ENCODE peak calls at places on chromosomes 16 and 17, in seven cellular contexts. F is cardiac muscle cell; P is naive thymus-derived CD8-positive, alpha-beta T cell; R is Daoy; J is activated CD4-positive, alpha-beta T cell treated with anti-CD3 and anti-CD28 coated beads for 48 hours; W is nephron progenitor cell; T is activated T-cell treated with anti-CD3 and anti-CD28 coated beads for 1 hour. E is an unnamed sample.
A peak's percentile ranks its signal among the peaks of the same experiment; 100 is the strongest.

GRCh38 chr17:50129303-50129945 is 536 bp downstream of the SAMD14 start:
- DNase-seq in J (peak; percentile 46), P (peak; percentile 47), T (peak; percentile 31), R (peak; percentile 57), W (peak; percentile 73), F (no peak), E (no peak)

GRCh38 chr17:9151091-9151490 is 129.8 kb downstream of the NTN1 start:
- DNase-seq in T (no peak), R (no peak), J (no peak), F (peak; percentile 41), W (no peak), P (no peak), E (no peak)

GRCh38 chr17:61310611-61311010 is 89.0 kb upstream of the TBX2 start:
- DNase-seq in T (no peak), R (no peak), P (no peak), F (no peak), J (no peak), W (no peak), E (no peak)

GRCh38 chr17:17722081-17722905 is 41.0 kb downstream of the RAI1 start:
- DNase-seq in F (peak; percentile 39), R (no peak), T (no peak), J (no peak), P (no peak), W (peak; percentile 61), E (no peak)

GRCh38 chr17:28726396-28726911 is 421 bp upstream of the TLCD1 start:
- DNase-seq in T (peak; percentile 42), F (peak; percentile 77), W (peak; percentile 75), J (peak; percentile 87), R (peak; percentile 75), P (peak; percentile 66), E (peak; percentile 50)

GRCh38 chr16:2486645-2487516 is 12.0 kb downstream of the TBC1D24 start:
- DNase-seq in W (no peak), J (peak; percentile 79), T (peak; percentile 69), F (no peak), R (no peak), P (peak; percentile 82), E (peak; percentile 61)

GRCh38 chr16:58378401-58378800 is 13.9 kb upstream of the GINS3 start:
- DNase-seq in W (no peak), J (no peak), P (no peak), R (no peak), T (no peak), F (no peak), E (no peak)

GRCh38 chr16:74321356-74321755 is 24.7 kb downstream of the PSMD7 start:
- DNase-seq in P (no peak), W (no peak), J (no peak), F (no peak), T (no peak), R (no peak), E (no peak)

GRCh38 chr17:27566673-27567562 is 64.1 kb upstream of the LGALS9 start:
- DNase-seq in T (no peak), W (no peak), F (no peak), R (no peak), P (no peak), J (no peak), E (no peak)

GRCh38 chr17:42520540-42520951 is 15.5 kb upstream of the NAGLU start:
- DNase-seq in J (peak; percentile 46), T (no peak), W (peak; percentile 56), P (no peak), F (no peak), R (no peak), E (peak; percentile 26)

GRCh38 chr17:61463068-61463980 is 11.1 kb downstream of the TBX4 start:
- DNase-seq in R (no peak), J (no peak), P (no peak), T (no peak), W (no peak), F (no peak), E (no peak)

GRCh38 chr16:81273223-81273940 is 34.9 kb downstream of the BCO1 start:
- DNase-seq in F (no peak), T (no peak), R (no peak), W (no peak), P (no peak), J (no peak), E (no peak)

GRCh38 chr16:3508736-3509135 is 7.9 kb downstream of the CLUAP1 start:
- DNase-seq in F (no peak), J (no peak), R (peak; percentile 32), P (no peak), W (no peak), T (no peak), E (no peak)

GRCh38 chr16:3908951-3909437 is 28.5 kb upstream of the CREBBP start:
- DNase-seq in F (peak; percentile 12), J (no peak), P (no peak), T (no peak), W (no peak), R (no peak), E (no peak)

GRCh38 chr17:37391146-37391545 is 15.4 kb downstream of the C17orf78 start:
- DNase-seq in T (no peak), F (no peak), P (no peak), R (no peak), W (no peak), J (no peak), E (no peak)

E was measured in effector CD8-positive, alpha-beta T cell.